ENCODE peak calls at places on chromosomes 2 and 18, in six cellular contexts. A is H4; B is hippocampal formation; O is NCI-H226; P is stimulated activated CD8-positive, alpha-beta memory T cell treated with anti-CD3 and anti-CD28 coated beads, Interleukin-4, amount 100 ng/mL, for 1 hour; H is HTR-8/SVneo. Z is an unnamed sample.
A peak's percentile ranks its signal among the peaks of the same experiment; 100 is the strongest.

GRCh38 chr2:60873381-60873780 is 8.0 kb upstream of the REL start:
- DNase-seq in O (no peak), H (no peak), B (no peak), P (no peak), A (no peak), Z (no peak)

GRCh38 chr2:197677483-197677882 is 2.1 kb upstream of the RFTN2 start:
- DNase-seq in H (peak; percentile 12), P (no peak), A (no peak), O (no peak), B (no peak), Z (no peak)

GRCh38 chr2:152071077-152071476 is 27.8 kb downstream of the CACNB4 start:
- DNase-seq in H (no peak), O (no peak), B (no peak), P (no peak), A (no peak), Z (no peak)

GRCh38 chr2:193816008-193816407 is 1621.3 kb upstream of the TMEFF2 start:
- DNase-seq in O (no peak), P (no peak), H (no peak), A (no peak), B (no peak), Z (no peak)

GRCh38 chr2:146867472-146867986 is 977.3 kb upstream of the ACVR2A start:
- DNase-seq in H (no peak), O (no peak), P (no peak), A (no peak), B (no peak), Z (no peak)

GRCh38 chr2:193841389-193842150 is 1646.8 kb upstream of the TMEFF2 start:
- DNase-seq in A (no peak), B (no peak), P (no peak), H (no peak), O (peak; percentile 23), Z (no peak)

GRCh38 chr2:163471947-163472346 is 263.9 kb downstream of the FIGN start:
- DNase-seq in O (peak; percentile 20), A (peak; percentile 8), B (no peak), H (peak; percentile 12), P (no peak), Z (peak; percentile 30)

GRCh38 chr2:8860239-8860638 is 22.8 kb upstream of the KIDINS220 start:
- DNase-seq in B (no peak), H (no peak), O (peak; percentile 47), P (no peak), A (no peak), Z (no peak)

GRCh38 chr2:200054681-200055468 is 99.5 kb downstream of the MAIP1 start:
- DNase-seq in A (peak; percentile 10), H (no peak), B (no peak), P (no peak), O (no peak), Z (no peak)

GRCh38 chr18:11324956-11325873 is 175.8 kb upstream of the PIEZO2 start:
- DNase-seq in B (no peak), P (no peak), O (peak; percentile 91), A (peak; percentile 60), H (peak; percentile 53), Z (peak; percentile 42)

GRCh38 chr2:68747918-68748317 is 13.3 kb downstream of the ARHGAP25 start:
- DNase-seq in O (no peak), B (no peak), A (no peak), H (no peak), P (no peak), Z (no peak)

GRCh38 chr2:135650721-135651120 is 90.9 kb upstream of the UBXN4 start:
- DNase-seq in O (no peak), P (no peak), H (peak; percentile 41), B (no peak), A (no peak), Z (peak; percentile 12)

GRCh38 chr2:75607988-75608683 is 38.4 kb upstream of the MRPL19 start:
- DNase-seq in A (peak; percentile 4), H (no peak), P (no peak), O (no peak), B (no peak), Z (peak; percentile 71)

GRCh38 chr18:69659142-69659651 is 258.5 kb downstream of the DOK6 start:
- DNase-seq in H (no peak), O (no peak), B (no peak), P (no peak), A (no peak), Z (no peak)

GRCh38 chr2:85838181-85838580 is 50.6 kb downstream of the ST3GAL5 start:
- DNase-seq in B (no peak), P (no peak), H (no peak), A (no peak), O (no peak), Z (no peak)

GRCh38 chr2:38489846-38490245 is 112.8 kb upstream of the ATL2 start:
- DNase-seq in A (no peak), P (no peak), H (no peak), O (no peak), B (no peak), Z (no peak)

GRCh38 chr18:58230438-58231179 is 186.6 kb downstream of the NEDD4L start:
- DNase-seq in O (peak; percentile 60), B (no peak), A (peak; percentile 15), H (no peak), P (no peak), Z (no peak)